ENCODE peak calls at places on chromosomes 13 and 19, in seven cellular contexts. One of them, this sample, is unnamed.

GRCh38 chr19:10782795-10783194 is 53.2 kb downstream of the TMED1 start:
- DNase-seq in T-helper 2 cell: no peak
- DNase-seq in amniotic epithelial cell: no peak
- DNase-seq in skeletal muscle cell: no peak
- DNase-seq in activated naive CD8-positive, alpha-beta T cell treated with anti-CD3 and anti-CD28 coated beads for 36 hours: no peak
- DNase-seq in BJ: no peak
- DNase-seq in SHP77: no peak
- DNase-seq in this sample: no peak

GRCh38 chr19:36377541-36378178 is 1.3 kb downstream of the ZFP14 start:
- DNase-seq in activated naive CD8-positive, alpha-beta T cell treated with anti-CD3 and anti-CD28 coated beads for 36 hours: no peak
- DNase-seq in amniotic epithelial cell: no peak
- DNase-seq in T-helper 2 cell: no peak
- DNase-seq in skeletal muscle cell: no peak
- DNase-seq in SHP77: no peak
- DNase-seq in BJ: no peak
- DNase-seq in this sample: no peak

GRCh38 chr19:53504903-53505302 is 33.0 kb upstream of the ZNF331 start:
- DNase-seq in amniotic epithelial cell: no peak
- DNase-seq in BJ: no peak
- DNase-seq in SHP77: no peak
- DNase-seq in T-helper 2 cell: no peak
- DNase-seq in skeletal muscle cell: no peak
- DNase-seq in activated naive CD8-positive, alpha-beta T cell treated with anti-CD3 and anti-CD28 coated beads for 36 hours: no peak
- DNase-seq in this sample: no peak

GRCh38 chr13:76696370-76696769 is 189.8 kb downstream of the KCTD12 start:
- DNase-seq in activated naive CD8-positive, alpha-beta T cell treated with anti-CD3 and anti-CD28 coated beads for 36 hours: no peak
- DNase-seq in amniotic epithelial cell: peak
- DNase-seq in T-helper 2 cell: no peak
- DNase-seq in BJ: no peak
- DNase-seq in skeletal muscle cell: no peak
- DNase-seq in SHP77: no peak
- DNase-seq in this sample: no peak

GRCh38 chr13:98476538-98476966 is 100.4 kb downstream of the STK24 start:
- DNase-seq in T-helper 2 cell: peak
- DNase-seq in skeletal muscle cell: peak
- DNase-seq in activated naive CD8-positive, alpha-beta T cell treated with anti-CD3 and anti-CD28 coated beads for 36 hours: peak
- DNase-seq in SHP77: no peak
- DNase-seq in amniotic epithelial cell: peak
- DNase-seq in BJ: peak
- DNase-seq in this sample: no peak

GRCh38 chr13:27588405-27588804 is 31.9 kb downstream of the LNX2 start:
- DNase-seq in T-helper 2 cell: no peak
- DNase-seq in BJ: no peak
- DNase-seq in activated naive CD8-positive, alpha-beta T cell treated with anti-CD3 and anti-CD28 coated beads for 36 hours: no peak
- DNase-seq in SHP77: no peak
- DNase-seq in amniotic epithelial cell: no peak
- DNase-seq in skeletal muscle cell: no peak
- DNase-seq in this sample: no peak

GRCh38 chr19:16537111-16537510 is 5.1 kb downstream of the CHERP start:
- DNase-seq in BJ: no peak
- DNase-seq in skeletal muscle cell: no peak
- DNase-seq in amniotic epithelial cell: no peak
- DNase-seq in SHP77: no peak
- DNase-seq in activated naive CD8-positive, alpha-beta T cell treated with anti-CD3 and anti-CD28 coated beads for 36 hours: no peak
- DNase-seq in T-helper 2 cell: no peak
- DNase-seq in this sample: no peak

GRCh38 chr19:35429698-35430097 is 18.4 kb upstream of the FFAR2 start:
- DNase-seq in skeletal muscle cell: no peak
- DNase-seq in BJ: no peak
- DNase-seq in T-helper 2 cell: no peak
- DNase-seq in amniotic epithelial cell: no peak
- DNase-seq in SHP77: no peak
- DNase-seq in activated naive CD8-positive, alpha-beta T cell treated with anti-CD3 and anti-CD28 coated beads for 36 hours: no peak
- DNase-seq in this sample: no peak

GRCh38 chr19:1837625-1838105 is 10.6 kb downstream of the REXO1 start:
- DNase-seq in BJ: no peak
- DNase-seq in skeletal muscle cell: no peak
- DNase-seq in activated naive CD8-positive, alpha-beta T cell treated with anti-CD3 and anti-CD28 coated beads for 36 hours: peak
- DNase-seq in T-helper 2 cell: no peak
- DNase-seq in amniotic epithelial cell: no peak
- DNase-seq in SHP77: no peak
- DNase-seq in this sample: no peak

GRCh38 chr19:43439183-43440063 is 24.7 kb downstream of the TEX101 start:
- DNase-seq in BJ: peak
- DNase-seq in amniotic epithelial cell: no peak
- DNase-seq in SHP77: no peak
- DNase-seq in skeletal muscle cell: no peak
- DNase-seq in activated naive CD8-positive, alpha-beta T cell treated with anti-CD3 and anti-CD28 coated beads for 36 hours: no peak
- DNase-seq in T-helper 2 cell: peak
- DNase-seq in this sample: no peak

GRCh38 chr13:98751397-98752110 is 918 bp downstream of the SLC15A1 start:
- DNase-seq in activated naive CD8-positive, alpha-beta T cell treated with anti-CD3 and anti-CD28 coated beads for 36 hours: no peak
- DNase-seq in T-helper 2 cell: no peak
- DNase-seq in SHP77: no peak
- DNase-seq in skeletal muscle cell: no peak
- DNase-seq in BJ: no peak
- DNase-seq in amniotic epithelial cell: peak
- DNase-seq in this sample: no peak

GRCh38 chr19:5343848-5344247 is 3.2 kb upstream of the PTPRS start:
- DNase-seq in activated naive CD8-positive, alpha-beta T cell treated with anti-CD3 and anti-CD28 coated beads for 36 hours: no peak
- DNase-seq in amniotic epithelial cell: peak
- DNase-seq in BJ: peak
- DNase-seq in T-helper 2 cell: no peak
- DNase-seq in skeletal muscle cell: no peak
- DNase-seq in SHP77: no peak
- DNase-seq in this sample: no peak

GRCh38 chr19:555474-555808 is 11.6 kb downstream of the GZMM start:
- DNase-seq in BJ: no peak
- DNase-seq in activated naive CD8-positive, alpha-beta T cell treated with anti-CD3 and anti-CD28 coated beads for 36 hours: no peak
- DNase-seq in SHP77: no peak
- DNase-seq in amniotic epithelial cell: no peak
- DNase-seq in T-helper 2 cell: no peak
- DNase-seq in skeletal muscle cell: no peak
- DNase-seq in this sample: no peak

GRCh38 chr19:54366811-54367210 is 2.1 kb upstream of the LAIR1 start:
- DNase-seq in SHP77: no peak
- DNase-seq in amniotic epithelial cell: no peak
- DNase-seq in activated naive CD8-positive, alpha-beta T cell treated with anti-CD3 and anti-CD28 coated beads for 36 hours: no peak
- DNase-seq in BJ: no peak
- DNase-seq in skeletal muscle cell: no peak
- DNase-seq in T-helper 2 cell: no peak
- DNase-seq in this sample: no peak

This sample was measured in amygdala.